ENCODE peak calls at places on chromosomes 5 and 9, in four cellular contexts. H is GM04503, D is T1000, W is Ammon's horn. M is an unnamed sample.

GRCh38 chr9:13064060-13064459 is 215.4 kb downstream of the MPDZ start:
- DNase-seq in D (no peak), H (no peak), W (no peak), M (no peak)

GRCh38 chr5:32709789-32710334 is 1.3 kb upstream of the NPR3 start:
- DNase-seq in H (peak; percentile 50), D (peak; percentile 79), W (peak; percentile 69), M (no peak)

GRCh38 chr5:81924467-81924866 is 47.4 kb upstream of the ATG10 start:
- DNase-seq in H (no peak), W (peak; percentile 66), D (no peak), M (peak; percentile 76)

GRCh38 chr5:62790348-62790747 is 211.7 kb downstream of the LRRC70 start:
- DNase-seq in W (no peak), H (no peak), D (no peak), M (no peak)

GRCh38 chr5:33612386-33612785 is 171.6 kb downstream of the TARS1 start:
- DNase-seq in W (no peak), D (no peak), H (peak; percentile 15), M (no peak)

GRCh38 chr9:70085241-70085640 is 41.6 kb downstream of the MAMDC2 start:
- DNase-seq in W (no peak), H (no peak), D (no peak), M (no peak)

GRCh38 chr5:14035859-14036440 is 91.5 kb upstream of the DNAH5 start:
- DNase-seq in W (no peak), H (peak; percentile 96), D (peak; percentile 73), M (no peak)

GRCh38 chr5:151611127-151611775 is 20.1 kb upstream of the FAT2 start:
- DNase-seq in D (no peak), H (no peak), W (no peak), M (peak; percentile 75)

GRCh38 chr9:91824591-91825339 is 125.3 kb downstream of the ROR2 start:
- DNase-seq in H (no peak), W (no peak), D (no peak), M (no peak)

GRCh38 chr5:92364986-92365550 is 982.0 kb upstream of the ARRDC3 start:
- DNase-seq in H (peak; percentile 70), W (peak; percentile 29), D (no peak), M (no peak)

GRCh38 chr9:68950188-68950587 is 63.7 kb downstream of the PRKACG start:
- DNase-seq in W (no peak), H (no peak), D (no peak), M (no peak)

GRCh38 chr5:173750538-173751265 is 134.3 kb upstream of the BOD1 start:
- DNase-seq in W (no peak), D (no peak), H (no peak), M (no peak)